ENCODE peak calls at places on chromosomes 13 and 19, in eight cellular contexts. E is breast epithelium, Z is tibial nerve, M is lower lobe of right lung, R is psoas muscle, W is lung, H is PC-3, S is adrenal gland. V is an unnamed sample. For H3K27me3, the result is how much of the 10 kb centered on the place peaks cover.

GRCh38 chr13:31012285-31013024 is 80.0 kb downstream of the TEX26 start:
- DNase-seq in R (no peak), W (no peak), Z (no peak), E (no peak), M (no peak), H (peak), S (no peak), V (no peak)

GRCh38 chr13:31175847-31176536 is 14.3 kb upstream of the HSPH1 start:
- DNase-seq in R (no peak), E (no peak), S (no peak), M (no peak), H (no peak), Z (no peak), W (no peak), V (no peak)

GRCh38 chr13:24118576-24118975 is 41.9 kb upstream of the SPATA13 start:
- DNase-seq in H (no peak), M (no peak), Z (no peak), E (no peak), W (no peak), S (no peak), R (no peak), V (no peak)

GRCh38 chr13:113486698-113487097 is 3.8 kb downstream of the DCUN1D2 start:
- DNase-seq in M (no peak), H (no peak), Z (no peak), W (no peak), E (no peak), S (no peak), R (no peak), V (no peak)

GRCh38 chr19:55273978-55274707 is 5.8 kb downstream of the HSPBP1 start:
- DNase-seq in R (no peak), E (no peak), M (no peak), S (no peak), Z (no peak), W (no peak), H (no peak), V (no peak)

GRCh38 chr13:39422845-39423565 is 180.0 kb downstream of the LHFPL6 start:
- DNase-seq in M (no peak), R (no peak), H (no peak), S (no peak), Z (no peak), W (no peak), E (no peak), V (no peak)

GRCh38 chr13:75993823-75994222 is 357.7 kb downstream of the LMO7 start:
- DNase-seq in S (no peak), E (no peak), W (no peak), H (peak), R (no peak), M (no peak), Z (no peak), V (no peak)

GRCh38 chr13:113635048-113635420 is 23.0 kb downstream of the ATP4B start:
- DNase-seq in M (peak), E (peak), H (no peak), S (no peak), Z (no peak), W (no peak), R (peak), V (no peak)

GRCh38 chr19:292281-292884 is 1.2 kb upstream of the PLPP2 start:
- DNase-seq in Z (no peak), E (no peak), R (peak), H (no peak), M (no peak), S (no peak), W (no peak), V (no peak)

GRCh38 chr19:40556953-40557530 is 19.6 kb upstream of the SHKBP1 start:
- DNase-seq in E (no peak), S (no peak), H (no peak), M (no peak), W (no peak), Z (no peak), R (no peak), V (no peak)

GRCh38 chr19:53824134-53824611 is at the start of gene NLRP12:
- DNase-seq in R (peak), E (no peak), H (no peak), S (no peak), M (peak), Z (no peak), W (peak), V (no peak)

GRCh38 chr19:47598407-47599349 is 10.3 kb upstream of the BICRA start:
- DNase-seq in S (peak), H (peak), R (peak), Z (no peak), W (peak), E (no peak), M (no peak), V (peak)

DNA sequence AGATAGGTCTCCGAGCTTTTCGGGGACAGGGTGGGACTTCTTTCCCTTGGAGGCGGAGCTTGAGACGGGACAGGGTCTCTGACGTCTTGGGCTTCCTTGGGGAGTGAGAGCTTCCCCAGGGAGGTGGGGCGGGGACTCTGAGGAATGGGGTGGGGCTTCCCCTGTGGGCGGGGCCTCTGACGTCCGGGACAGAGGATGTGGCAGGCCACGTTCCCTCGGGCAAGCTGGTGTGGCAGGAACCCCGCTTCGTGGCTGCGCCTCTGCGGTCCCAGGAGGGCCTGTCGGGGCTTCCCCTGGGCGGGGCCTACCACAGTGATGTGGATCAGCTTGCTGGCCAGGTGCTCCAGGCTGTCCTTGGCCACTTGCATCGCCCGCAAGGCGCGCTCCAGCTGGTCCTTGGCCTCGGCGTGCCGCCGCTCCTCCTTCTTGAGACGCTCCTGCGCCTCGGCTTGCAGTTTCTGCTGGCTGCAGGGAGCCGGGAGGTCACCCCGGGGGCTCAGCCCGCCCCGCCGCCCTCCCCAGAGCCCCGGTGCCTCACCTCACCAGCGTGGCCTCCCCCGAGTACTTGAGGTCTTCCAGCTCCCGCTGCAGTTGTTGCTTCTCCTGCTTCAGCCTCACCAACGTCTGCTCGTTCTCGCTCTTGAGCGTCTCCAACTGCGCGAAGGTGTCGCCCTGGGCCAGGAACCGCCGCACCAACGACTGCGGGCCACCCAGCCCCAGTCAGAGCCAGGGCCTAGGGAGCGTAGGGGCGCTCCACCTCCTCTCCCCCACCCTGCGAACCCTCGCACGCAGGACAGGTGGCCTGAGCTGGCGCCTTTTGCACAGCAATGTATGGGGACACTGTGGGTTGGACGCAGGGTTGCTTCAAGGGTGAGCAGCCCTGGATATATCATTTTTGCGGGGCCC is 3.3 kb upstream of the RGL3 start:
- DNase-seq in E (peak), W (peak), Z (peak), M (peak), R (peak), S (peak), H (no peak), V (peak)
- H3K4me3 ChIP-seq in E (peak), W (no peak), Z (no peak), M (peak), R (peak), S (peak), H (no peak), V (no peak)

DNA sequence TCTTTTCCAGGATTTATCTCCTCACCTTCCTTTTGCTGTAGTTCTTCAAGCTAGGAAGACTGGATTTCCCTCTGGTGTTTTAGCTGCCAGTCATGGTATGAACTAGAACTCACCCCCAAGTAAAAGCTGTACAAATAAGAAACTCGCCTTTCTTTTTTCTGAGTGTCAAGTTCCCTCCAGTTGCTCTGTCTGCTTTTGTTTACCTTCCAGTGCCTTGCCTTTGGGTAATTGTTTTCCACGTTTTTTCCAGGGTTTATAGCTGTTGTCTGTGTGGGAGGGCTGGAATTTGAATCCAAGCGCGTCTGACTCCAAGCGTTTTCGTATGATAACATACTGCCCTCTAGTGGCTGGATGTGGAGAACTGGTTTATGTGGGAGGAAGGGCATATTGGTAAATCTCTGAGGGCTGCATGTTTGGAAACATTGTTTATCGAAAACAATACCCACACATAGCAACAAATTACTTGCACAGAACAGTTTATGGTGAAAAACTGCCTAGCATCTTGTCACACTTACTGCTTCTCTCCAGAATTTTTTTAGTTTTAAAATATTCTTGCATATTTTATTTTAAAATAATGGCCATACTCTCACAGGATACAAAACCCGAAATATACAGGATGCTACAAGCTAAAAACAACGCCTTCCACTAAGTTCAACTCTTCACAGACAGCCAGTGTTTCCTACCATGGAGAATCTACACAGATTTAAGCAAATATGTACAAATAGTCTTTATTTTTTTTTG is 19.2 kb downstream of the RCN3 start:
- DNase-seq in E (no peak), R (no peak), W (peak), H (peak), Z (peak), M (no peak), S (peak), V (peak)
- H3K27ac ChIP-seq in E (no peak), R (no peak), W (no peak), H (peak), Z (peak), M (no peak), S (no peak), V (no peak)

GRCh38 chr13:91398413-91399188 is at the start of gene GPC5:
- DNase-seq in M (peak), R (peak), W (peak), Z (peak), E (peak), S (peak), H (peak), V (peak)
- H3K27me3 ChIP-seq in M (under half), R (under half), W (under half), Z (under half), E (under half), S (under half), H (under half), V (under half)

GRCh38 chr13:27770809-27771208 is 21.5 kb upstream of the GSX1 start:
- DNase-seq in S (no peak), M (no peak), W (no peak), E (no peak), Z (no peak), H (peak), R (no peak), V (no peak)

DNA sequence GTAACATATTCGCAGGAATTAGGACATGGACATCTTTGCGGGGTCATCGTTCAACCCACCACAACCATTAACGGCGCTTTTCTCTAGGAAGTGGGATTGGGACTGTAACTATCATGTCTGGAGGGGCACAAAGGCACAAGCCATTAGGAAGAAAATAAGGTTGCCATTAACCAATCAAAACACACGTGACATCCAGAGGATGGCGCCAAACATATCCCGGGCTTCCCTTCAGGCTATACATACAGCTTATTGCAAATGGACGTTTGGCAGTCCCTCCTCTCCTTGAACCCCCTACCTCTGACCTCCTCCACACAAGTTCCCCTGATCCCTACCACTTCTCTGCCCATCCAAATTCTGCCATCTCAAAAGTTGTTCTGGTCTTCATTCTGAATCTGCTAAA is 26.6 kb upstream of the GSX1 start:
- DNase-seq in H (no peak), S (no peak), M (no peak), Z (no peak), E (no peak), R (no peak), W (no peak), V (no peak)
- H3K4me3 ChIP-seq in H (no peak), S (no peak), M (no peak), Z (no peak), E (no peak), R (no peak), W (no peak), V (no peak)

GRCh38 chr13:48320396-48320790 is 16.8 kb downstream of the RB1 start:
- DNase-seq in W (no peak), M (no peak), R (no peak), Z (no peak), E (no peak), H (no peak), S (no peak), V (no peak)
- H3K27ac ChIP-seq in W (no peak), M (no peak), R (no peak), Z (no peak), E (no peak), H (no peak), S (no peak), V (no peak)

GRCh38 chr19:1730157-1730556 is 23.1 kb upstream of the ONECUT3 start:
- DNase-seq in S (no peak), E (no peak), M (no peak), R (no peak), Z (no peak), H (no peak), W (no peak), V (no peak)

GRCh38 chr19:1728816-1729567 is 24.3 kb upstream of the ONECUT3 start:
- DNase-seq in H (no peak), R (no peak), E (no peak), Z (no peak), S (no peak), M (no peak), W (no peak), V (no peak)

GRCh38 chr19:1729568-1729925 is 23.8 kb upstream of the ONECUT3 start:
- DNase-seq in W (no peak), M (no peak), R (no peak), H (no peak), S (no peak), E (no peak), Z (no peak), V (no peak)

GRCh38 chr19:1720237-1720636 is 33.1 kb upstream of the ONECUT3 start:
- DNase-seq in H (no peak), Z (no peak), W (no peak), R (no peak), E (no peak), M (no peak), S (no peak), V (no peak)

DNA sequence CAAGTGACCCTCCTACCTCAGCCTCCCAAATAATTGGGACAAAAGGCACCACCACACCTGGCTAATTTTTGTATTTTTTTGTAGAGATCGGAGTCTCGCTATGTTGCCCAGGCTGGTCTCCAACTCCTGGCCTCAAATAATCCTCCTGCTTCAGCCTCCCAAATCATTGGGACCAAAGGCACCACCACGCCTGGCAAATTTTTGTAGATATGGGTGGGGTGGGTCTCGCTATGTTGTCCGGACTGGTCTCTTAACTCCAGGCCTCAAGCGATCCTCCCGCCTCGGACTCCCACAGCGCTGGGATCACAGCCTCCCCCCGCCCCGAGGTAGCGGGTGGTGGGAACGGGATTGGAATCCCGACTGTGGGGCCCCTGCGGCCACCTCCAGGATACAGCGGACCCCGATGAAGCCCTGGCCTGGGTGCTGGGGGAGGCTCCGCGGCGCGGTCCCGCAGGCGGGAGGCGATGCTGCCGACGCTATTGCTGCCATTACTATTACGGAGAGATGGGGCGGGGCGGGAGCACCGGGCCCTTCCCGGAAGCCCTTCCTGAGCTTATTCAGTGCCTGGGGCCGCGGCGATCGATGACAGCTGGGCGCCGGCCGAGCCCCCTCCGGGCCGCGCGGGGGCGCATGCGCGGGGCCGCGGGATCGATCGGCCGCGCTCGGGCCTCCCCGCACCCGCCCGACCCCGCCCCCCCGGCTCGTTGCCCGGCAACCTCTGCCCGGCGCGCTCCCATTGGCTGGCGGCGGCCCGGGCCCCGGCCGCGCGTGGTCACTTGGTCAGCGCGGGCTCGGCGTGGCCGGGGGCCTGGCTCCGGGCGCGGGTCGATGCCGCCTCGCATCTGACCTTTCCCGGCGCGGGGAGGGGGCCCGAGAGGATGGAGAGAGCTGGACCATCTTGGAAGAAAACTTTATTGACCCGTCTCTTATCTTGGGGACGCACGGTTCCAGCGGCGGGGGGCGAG is 27.9 kb upstream of the ONECUT3 start:
- DNase-seq in R (no peak), Z (no peak), M (no peak), E (no peak), W (no peak), S (peak), H (peak), V (peak)
- H3K27me3 ChIP-seq in R (half or more), Z (under half), M (half or more), E (half or more), W (under half), S (under half), H (under half), V (under half)

GRCh38 chr13:35984287-35984686 is 146.9 kb downstream of the DCLK1 start:
- DNase-seq in H (no peak), R (no peak), Z (no peak), W (no peak), M (no peak), E (no peak), S (no peak), V (no peak)

GRCh38 chr13:35990196-35990595 is 141.0 kb downstream of the DCLK1 start:
- DNase-seq in E (no peak), W (no peak), Z (no peak), R (no peak), H (no peak), M (no peak), S (no peak), V (no peak)

GRCh38 chr13:35988648-35989081 is 142.5 kb downstream of the DCLK1 start:
- DNase-seq in H (no peak), M (no peak), E (no peak), Z (no peak), R (no peak), W (no peak), S (no peak), V (no peak)

GRCh38 chr13:35984776-35985453 is 146.3 kb downstream of the DCLK1 start:
- DNase-seq in S (peak), Z (no peak), W (no peak), R (no peak), M (no peak), H (no peak), E (no peak), V (no peak)

GRCh38 chr13:35987572-35988513 is 143.3 kb downstream of the DCLK1 start:
- DNase-seq in Z (no peak), M (peak), S (no peak), R (no peak), W (no peak), H (no peak), E (no peak), V (no peak)
- H3K4me3 ChIP-seq in Z (no peak), M (no peak), S (no peak), R (no peak), W (no peak), H (no peak), E (no peak), V (no peak)

GRCh38 chr19:50893047-50893737 is 18.0 kb downstream of the KLK4 start:
- DNase-seq in R (no peak), W (no peak), M (no peak), E (no peak), H (no peak), Z (no peak), S (no peak), V (no peak)
- H3K27ac ChIP-seq in R (no peak), W (no peak), M (no peak), E (no peak), H (no peak), Z (no peak), S (no peak), V (no peak)

DNA sequence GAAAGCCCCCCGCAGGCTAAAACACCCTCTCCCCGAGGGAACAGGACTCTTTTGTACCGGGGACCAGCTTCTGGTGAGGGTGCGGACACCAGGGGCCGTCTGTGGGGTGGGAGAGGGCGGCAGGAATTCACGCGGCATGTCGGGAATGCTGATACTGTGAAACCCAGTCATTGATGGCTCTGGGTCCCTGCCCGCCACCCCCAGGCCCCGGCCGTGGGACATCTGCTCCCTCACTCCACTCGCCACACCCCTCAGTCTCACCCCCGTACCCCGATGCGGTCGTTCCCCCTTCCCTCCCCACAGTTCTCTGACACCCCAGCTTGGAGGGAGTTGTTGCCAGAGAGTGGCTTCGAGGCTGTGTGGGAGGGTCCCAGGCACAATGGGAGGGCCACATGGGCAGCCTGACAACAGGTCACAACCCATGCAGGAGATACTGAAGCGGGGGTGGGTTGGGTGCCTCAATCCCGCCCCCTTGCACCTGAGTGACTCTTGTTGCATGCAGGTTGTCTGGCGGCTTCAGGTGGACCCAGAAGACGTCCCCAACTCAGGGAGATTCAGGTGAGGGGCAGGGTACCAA is 1.9 kb downstream of the MAG start:
- DNase-seq in Z (no peak), S (no peak), H (no peak), E (no peak), R (no peak), W (no peak), M (no peak), V (no peak)
- H3K27me3 ChIP-seq in Z (under half), S (under half), H (under half), E (under half), R (under half), W (under half), M (under half), V (under half)